ENCODE peak calls at places on chromosome 17, in four cellular contexts. B is HL-60, I is GM12878, U is K562. J is an unnamed sample.

GRCh38 chr17:3572231-3572630 is 14.6 kb upstream of the TRPV3 start:
- DNase-seq in U (no peak), B (no peak), I (no peak), J (no peak)

GRCh38 chr17:81302861-81303326 is 7.8 kb upstream of the SLC38A10 start:
- DNase-seq in U (no peak), B (no peak), I (no peak), J (no peak)

GRCh38 chr17:30366536-30366935 is 12.2 kb upstream of the CPD start:
- DNase-seq in B (no peak), U (no peak), I (no peak), J (no peak)

GRCh38 chr17:80096531-80097306 is 4.7 kb upstream of the GAA start:
- DNase-seq in B (no peak), I (no peak), U (no peak), J (no peak)

GRCh38 chr17:5837055-5837491 is 233.1 kb upstream of the WSCD1 start:
- DNase-seq in B (no peak), I (no peak), U (no peak), J (no peak)

GRCh38 chr17:4771519-4772234 is at the start of gene TM4SF5:
- DNase-seq in B (no peak), U (no peak), I (no peak), J (no peak)

GRCh38 chr17:58200024-58200633 is 7.6 kb downstream of the EPX start:
- DNase-seq in I (no peak), U (peak), B (no peak), J (peak)

GRCh38 chr17:7081341-7082062 is 1.5 kb upstream of the CLEC10A start:
- DNase-seq in U (no peak), B (no peak), I (no peak), J (no peak)

GRCh38 chr17:9240659-9241370 is 219.5 kb downstream of the NTN1 start:
- DNase-seq in B (no peak), U (peak), I (no peak), J (no peak)

GRCh38 chr17:4180791-4181190 is 37.8 kb downstream of the CYB5D2 start:
- DNase-seq in U (no peak), I (no peak), B (no peak), J (no peak)

GRCh38 chr17:49565948-49566491 is 9.7 kb upstream of the NXPH3 start:
- DNase-seq in U (peak), I (no peak), B (no peak), J (no peak)

GRCh38 chr17:65953316-65954147 is 238.4 kb downstream of the CEP112 start:
- DNase-seq in I (no peak), B (no peak), U (no peak), J (no peak)

GRCh38 chr17:15262291-15263205 is 2.6 kb downstream of the PMP22 start:
- DNase-seq in B (no peak), U (peak), I (no peak), J (no peak)

GRCh38 chr17:57102122-57102521 is 17.1 kb downstream of the AKAP1 start:
- DNase-seq in U (no peak), I (no peak), B (no peak), J (no peak)

GRCh38 chr17:54381482-54381881 is 519.2 kb upstream of the TOM1L1 start:
- DNase-seq in U (no peak), B (no peak), I (no peak), J (no peak)

GRCh38 chr17:79956853-79957252 is 78.8 kb downstream of the TBC1D16 start:
- DNase-seq in B (no peak), I (no peak), U (no peak), J (no peak)

GRCh38 chr17:58680038-58680369 is 11.8 kb downstream of the TEX14 start:
- DNase-seq in I (no peak), B (no peak), U (no peak), J (no peak)

GRCh38 chr17:226108-226772 is 44.8 kb upstream of the DOC2B start:
- DNase-seq in B (no peak), U (no peak), I (no peak), J (no peak)

GRCh38 chr17:3036800-3037199 is 26.6 kb downstream of the OR1D5 start:
- DNase-seq in U (no peak), I (no peak), B (no peak), J (no peak)

GRCh38 chr17:49752508-49752907 is 11.4 kb downstream of the FAM117A start:
- DNase-seq in U (no peak), I (no peak), B (no peak), J (no peak)

GRCh38 chr17:44193326-44194084 is 6.2 kb downstream of the ATXN7L3 start:
- DNase-seq in I (no peak), B (no peak), U (no peak), J (no peak)

GRCh38 chr17:50464736-50465135 is 3.9 kb downstream of the CHAD start:
- DNase-seq in U (no peak), I (no peak), B (no peak), J (no peak)

GRCh38 chr17:80847506-80848230 is 144.0 kb upstream of the CHMP6 start:
- DNase-seq in I (no peak), U (peak), B (no peak), J (no peak)

GRCh38 chr17:35254107-35254802 is 11.4 kb downstream of the SLFN5 start:
- DNase-seq in B (no peak), U (no peak), I (no peak), J (no peak)

GRCh38 chr17:67594115-67594878 is 123.4 kb upstream of the NOL11 start:
- DNase-seq in U (no peak), I (peak), B (no peak), J (no peak)

GRCh38 chr17:28173801-28174200 is 131.3 kb downstream of the NLK start:
- DNase-seq in I (no peak), B (no peak), U (peak), J (no peak)

GRCh38 chr17:53472586-53472985 is 350.1 kb upstream of the KIF2B start:
- DNase-seq in U (no peak), I (no peak), B (no peak), J (no peak)

GRCh38 chr17:39598047-39598481 is 9.7 kb downstream of the NEUROD2 start:
- DNase-seq in U (peak), I (no peak), B (no peak), J (no peak)

GRCh38 chr17:57045868-57046671 is 39.0 kb upstream of the AKAP1 start:
- DNase-seq in U (no peak), I (no peak), B (no peak), J (peak)

GRCh38 chr17:44910231-44911106 is 4.8 kb downstream of the GFAP start:
- DNase-seq in I (no peak), B (no peak), U (no peak), J (no peak)

GRCh38 chr17:80717661-80718060 is 173.0 kb downstream of the RPTOR start:
- DNase-seq in B (no peak), I (no peak), U (no peak), J (no peak)

GRCh38 chr17:57868007-57868774 is 18.3 kb upstream of the MRPS23 start:
- DNase-seq in I (peak), U (peak), B (peak), J (peak)

GRCh38 chr17:21039839-21040575 is 2.8 kb downstream of the USP22 start:
- DNase-seq in I (no peak), B (no peak), U (peak), J (no peak)

GRCh38 chr17:44536090-44536960 is 21.0 kb upstream of the FZD2 start:
- DNase-seq in U (no peak), B (no peak), I (no peak), J (no peak)

GRCh38 chr17:28643979-28644781 is 778 bp downstream of the BLTP2 start:
- DNase-seq in U (peak), I (no peak), B (peak), J (peak)

GRCh38 chr17:31587462-31587861 is 196.0 kb downstream of the RAB11FIP4 start:
- DNase-seq in U (no peak), B (no peak), I (no peak), J (no peak)

GRCh38 chr17:32960815-32961214 is 30.8 kb upstream of the SPACA3 start:
- DNase-seq in B (no peak), U (peak), I (no peak), J (no peak)

GRCh38 chr17:8740486-8740885 is 4.2 kb downstream of the CCDC42 start:
- DNase-seq in I (no peak), B (no peak), U (no peak), J (no peak)

GRCh38 chr17:12410721-12411120 is 255.0 kb upstream of the MYOCD start:
- DNase-seq in U (no peak), B (no peak), I (no peak), J (no peak)

GRCh38 chr17:7560172-7561027 is 1.3 kb upstream of the SENP3 start:
- DNase-seq in B (no peak), U (peak), I (no peak), J (peak)

GRCh38 chr17:41801374-41802062 is 10.2 kb downstream of the P3H4 start:
- DNase-seq in I (no peak), B (no peak), U (peak), J (peak)

GRCh38 chr17:41802961-41803682 is 8.6 kb downstream of the P3H4 start:
- DNase-seq in B (no peak), U (no peak), I (no peak), J (no peak)

GRCh38 chr17:41799366-41799765 is 12.4 kb downstream of the P3H4 start:
- DNase-seq in I (no peak), U (no peak), B (no peak), J (no peak)

GRCh38 chr17:41797377-41797776 is 10.9 kb upstream of the JUP start:
- DNase-seq in U (no peak), I (no peak), B (no peak), J (no peak)

DNA sequence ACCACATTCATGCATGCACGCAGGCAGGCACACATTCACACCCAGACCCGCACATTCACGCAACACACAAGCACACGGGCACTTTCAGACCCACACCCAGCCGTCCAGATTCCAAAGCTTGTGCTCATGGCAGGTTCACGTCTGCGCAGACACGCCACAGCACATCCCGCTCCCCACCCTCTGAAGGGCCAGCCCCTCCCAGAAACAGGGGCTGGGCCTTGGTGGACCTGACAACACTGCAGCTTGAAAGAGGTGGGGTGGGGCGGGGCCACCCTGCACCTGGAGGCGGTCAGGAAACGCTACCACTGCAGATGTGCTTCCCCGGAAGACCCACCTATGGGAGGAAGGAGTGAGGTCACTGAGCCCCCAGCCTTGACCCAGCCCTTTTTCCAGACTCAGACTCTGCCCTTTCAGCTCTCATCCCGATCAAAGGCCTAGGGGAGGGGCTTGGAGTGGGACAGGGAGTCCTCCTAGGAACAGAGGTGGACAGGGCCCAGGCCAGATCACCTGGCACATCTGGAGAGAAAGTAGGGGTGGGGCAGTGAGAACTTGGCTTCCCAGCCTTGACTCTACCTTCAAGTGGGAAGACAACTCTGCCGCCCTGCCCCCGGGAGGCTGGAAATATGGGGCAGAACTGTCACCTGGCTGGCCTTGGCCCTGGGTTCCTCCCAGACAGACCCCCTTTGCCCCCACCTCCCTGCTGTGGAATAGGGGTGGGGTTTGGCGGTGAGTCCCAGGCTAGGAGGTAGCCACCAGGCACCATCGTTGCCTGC is 11.0 kb downstream of the P3H4 start:
- DNase-seq in I (no peak), B (no peak), U (peak), J (no peak)
- TF ChIP-seq SPI1 in I (no peak), B (no peak), U (no peak), J (no peak)

GRCh38 chr17:82601447-82602000 is 46.7 kb downstream of the WDR45B start:
- DNase-seq in I (no peak), U (no peak), B (no peak), J (no peak)

GRCh38 chr17:82604532-82604931 is 43.7 kb downstream of the WDR45B start:
- DNase-seq in U (no peak), I (no peak), B (no peak), J (no peak)

GRCh38 chr17:82603981-82604448 is 44.2 kb downstream of the WDR45B start:
- DNase-seq in U (peak), I (no peak), B (peak), J (no peak)

GRCh38 chr17:82602487-82602886 is 45.8 kb downstream of the WDR45B start:
- DNase-seq in I (no peak), U (no peak), B (no peak), J (no peak)

DNA sequence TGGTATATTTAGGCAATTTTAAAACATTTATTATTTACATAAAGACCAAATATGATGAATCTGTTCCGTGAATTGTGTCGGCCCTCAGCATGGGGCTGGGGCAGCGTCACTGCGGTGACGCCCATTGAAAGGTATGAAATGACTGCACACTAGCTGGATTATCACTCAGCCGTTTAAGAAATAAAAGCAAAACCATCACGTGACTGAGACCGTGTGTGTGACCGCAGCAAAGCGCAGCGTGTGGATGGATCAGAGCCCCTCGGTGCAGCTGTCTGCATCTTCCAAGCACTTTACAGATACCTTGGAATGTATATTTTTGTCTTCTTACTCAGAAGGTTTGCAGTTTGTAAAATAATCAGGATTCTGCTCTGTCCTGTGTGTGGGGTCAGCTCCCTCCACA is 45.3 kb downstream of the WDR45B start:
- DNase-seq in U (no peak), B (no peak), I (peak), J (no peak)
- TF ChIP-seq POLR2AphosphoS5 in U (no peak), B (no peak), I (no peak), J (no peak)

GRCh38 chr17:61203765-61204164 is 195.9 kb upstream of the TBX2 start:
- DNase-seq in I (no peak), B (no peak), U (no peak), J (no peak)

GRCh38 chr17:61206922-61207321 is 192.7 kb upstream of the TBX2 start:
- DNase-seq in I (no peak), U (no peak), B (no peak), J (no peak)

GRCh38 chr17:61205931-61206330 is 193.7 kb upstream of the TBX2 start:
- DNase-seq in I (no peak), B (no peak), U (no peak), J (no peak)

GRCh38 chr17:61204456-61204855 is 195.2 kb upstream of the TBX2 start:
- DNase-seq in I (no peak), B (no peak), U (no peak), J (no peak)

DNA sequence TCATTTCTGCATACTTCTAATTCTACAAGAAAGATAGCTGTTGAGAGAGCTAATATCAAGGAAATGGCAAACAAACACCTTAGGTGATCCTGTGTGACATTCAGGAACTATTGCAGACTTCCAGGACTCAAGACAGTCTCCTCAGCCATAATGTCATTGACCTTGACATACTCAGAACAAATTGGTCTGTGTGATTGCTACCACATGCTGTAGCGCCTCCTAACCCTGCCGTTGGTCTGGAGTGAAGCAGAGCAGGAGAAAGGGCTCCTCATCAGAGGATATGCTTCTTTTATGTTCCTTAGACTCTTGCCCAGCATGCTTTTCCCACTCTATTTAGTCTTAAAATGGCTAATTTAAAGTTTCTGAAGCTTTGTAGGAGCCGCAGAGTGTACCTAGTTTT is 194.2 kb upstream of the TBX2 start:
- DNase-seq in I (no peak), U (peak), B (no peak), J (no peak)
- TF ChIP-seq SPI1 in I (no peak), U (no peak), B (no peak), J (no peak)

DNA sequence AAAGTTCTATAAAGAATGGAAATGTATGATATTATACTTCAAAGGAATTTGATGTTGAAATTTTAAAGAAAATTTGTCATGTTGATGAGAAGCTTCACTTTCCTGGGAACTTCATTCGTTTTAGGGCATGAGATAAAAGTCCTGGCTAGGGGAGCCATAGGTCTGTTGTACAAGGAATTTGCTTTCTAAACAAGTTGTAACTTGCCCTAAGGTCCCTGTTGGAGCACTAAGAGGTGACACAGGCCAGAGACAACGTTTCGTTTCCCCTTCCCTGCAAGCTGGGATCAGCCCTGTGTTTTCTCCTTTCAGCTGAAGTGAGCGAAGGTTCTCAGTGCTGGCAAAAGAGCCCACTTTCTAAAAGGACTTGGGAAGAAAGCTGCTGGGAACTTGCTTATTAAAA is 16.6 kb downstream of the PLD6 start:
- DNase-seq in U (no peak), B (no peak), I (no peak), J (no peak)
- TF ChIP-seq POLR2AphosphoS5 in U (no peak), B (no peak), I (no peak), J (no peak)

GRCh38 chr17:78106211-78106610 is 22.3 kb downstream of the TMC6 start:
- DNase-seq in B (no peak), I (no peak), U (no peak), J (no peak)

GRCh38 chr17:78105551-78105950 is 23.0 kb downstream of the TMC6 start:
- DNase-seq in U (no peak), B (no peak), I (no peak), J (no peak)

GRCh38 chr17:78103311-78103710 is 25.2 kb downstream of the TMC6 start:
- DNase-seq in I (no peak), B (no peak), U (no peak), J (no peak)

GRCh38 chr17:78105101-78105500 is 23.5 kb downstream of the TMC6 start:
- DNase-seq in U (no peak), B (no peak), I (no peak), J (no peak)

GRCh38 chr17:78104540-78104941 is 24.0 kb downstream of the TMC6 start:
- DNase-seq in I (no peak), U (no peak), B (no peak), J (no peak)
- TF ChIP-seq SPI1 in I (no peak), U (no peak), B (no peak), J (no peak)

GRCh38 chr17:73208139-73208827 is 15.4 kb downstream of the COG1 start:
- DNase-seq in U (no peak), B (no peak), I (no peak), J (no peak)

GRCh38 chr17:73203788-73204479 is 11.1 kb downstream of the COG1 start:
- DNase-seq in I (no peak), U (no peak), B (no peak), J (no peak)

GRCh38 chr17:73209436-73209835 is 16.6 kb downstream of the COG1 start:
- DNase-seq in I (no peak), B (no peak), U (no peak), J (no peak)

GRCh38 chr17:73203135-73203787 is 10.4 kb downstream of the COG1 start:
- DNase-seq in I (no peak), B (no peak), U (no peak), J (no peak)

DNA sequence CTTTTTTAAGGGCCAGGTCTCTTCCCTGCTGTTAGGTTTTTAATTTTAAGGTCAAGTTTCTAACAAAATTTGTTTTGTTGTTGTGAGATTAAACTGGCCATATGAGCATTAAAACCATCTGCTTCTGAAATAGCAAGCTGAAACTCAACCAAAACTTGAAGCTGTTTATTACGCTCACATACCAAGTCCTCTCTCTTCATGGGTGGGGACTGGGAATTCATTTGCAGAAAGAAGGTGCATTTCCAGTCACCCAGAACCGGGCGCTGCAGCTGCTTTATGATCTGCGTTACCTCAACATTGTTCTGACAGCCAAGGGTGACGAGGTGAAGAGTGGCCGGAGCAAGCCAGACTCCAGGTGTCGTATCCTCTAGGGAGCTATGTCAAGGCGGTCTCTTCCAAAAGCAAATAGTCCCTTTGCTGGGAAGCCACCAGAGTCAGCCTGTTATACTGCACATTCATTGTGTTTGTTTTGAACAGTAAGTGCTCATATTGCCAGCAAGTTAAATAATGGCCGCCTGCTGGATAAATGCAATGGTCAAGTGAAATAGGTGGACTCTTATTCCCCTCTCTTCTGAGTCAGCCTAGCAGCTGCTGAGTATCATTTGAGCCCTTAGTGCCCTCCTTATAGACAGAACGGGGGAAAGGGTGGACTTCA is 12.6 kb downstream of the COG1 start:
- DNase-seq in B (no peak), I (no peak), U (no peak), J (no peak)
- TF ChIP-seq POLR2AphosphoS5 in B (no peak), I (no peak), U (no peak), J (no peak)